ENCODE peak calls at places on chromosomes 12 and 14, in ten cellular contexts. F is CD8-positive, alpha-beta T cell; L is fibroblast of lung; M is A549; I is pancreas; X is CD4-positive, alpha-beta T cell; Q is left ventricle myocardium inferior; C is mucosa of descending colon; Y is WERI-Rb-1; G is psoas muscle. N is an unnamed sample. For H3K9me3, the result is how much of the 10 kb centered on the place peaks cover.

GRCh38 chr12:14986449-14986848 is 13.6 kb downstream of the PDE6H start:
- DNase-seq in F (no peak), L (no peak), M (no peak), I (no peak), X (no peak), Q (no peak), C (no peak), Y (no peak), G (no peak), N (no peak)

GRCh38 chr12:105229446-105229845 is 6.5 kb downstream of the APPL2 start:
- DNase-seq in F (no peak), L (no peak), M (no peak), I (no peak), X (no peak), Q (no peak), C (no peak), Y (no peak), G (no peak), N (no peak)

GRCh38 chr12:63034601-63035000 is 99.7 kb upstream of the PPM1H start:
- DNase-seq in F (no peak), L (no peak), M (no peak), I (no peak), X (no peak), Q (no peak), C (no peak), Y (no peak), G (no peak), N (no peak)

GRCh38 chr14:52778702-52779101 is 12.7 kb downstream of the GNPNAT1 start:
- DNase-seq in F (no peak), L (no peak), M (no peak), I (no peak), X (no peak), Q (no peak), C (no peak), Y (no peak), G (no peak), N (no peak)

GRCh38 chr12:27785882-27786570 is 6.0 kb upstream of the MANSC4 start:
- DNase-seq in F (no peak), L (peak), M (no peak), I (no peak), X (no peak), Q (no peak), C (no peak), Y (no peak), G (no peak), N (no peak)

GRCh38 chr14:104940526-104941150 is 16.0 kb downstream of the PLD4 start:
- DNase-seq in F (no peak), L (no peak), M (no peak), I (no peak), X (no peak), Q (no peak), C (no peak), Y (no peak), G (no peak), N (no peak)

GRCh38 chr14:92254786-92255185 is 68.2 kb upstream of the SLC24A4 start:
- DNase-seq in F (no peak), L (peak), M (no peak), I (no peak), X (no peak), Q (peak), C (peak), Y (peak), G (peak), N (no peak)

GRCh38 chr12:121494093-121494787 is 86.6 kb downstream of the KDM2B start:
- DNase-seq in F (peak), L (peak), M (peak), I (peak), X (peak), Q (peak), C (peak), Y (peak), G (peak), N (peak)

GRCh38 chr12:2795291-2796186 is 769 bp downstream of the FKBP4 start:
- DNase-seq in F (peak), L (peak), M (peak), I (peak), X (peak), Q (peak), C (peak), Y (peak), G (peak), N (peak)

GRCh38 chr14:95389471-95390011 is 69.8 kb upstream of the CLMN start:
- DNase-seq in F (no peak), L (no peak), M (no peak), I (no peak), X (no peak), Q (peak), C (no peak), Y (no peak), G (peak), N (no peak)

GRCh38 chr12:78018939-78019338 is 188.2 kb downstream of the NAV3 start:
- DNase-seq in F (no peak), L (peak), M (no peak), I (no peak), X (no peak), Q (no peak), C (no peak), Y (no peak), G (no peak), N (no peak)

GRCh38 chr14:67491741-67492504 is 3.4 kb upstream of the TMEM229B start:
- DNase-seq in F (no peak), L (no peak), M (no peak), I (peak), X (no peak), Q (peak), C (no peak), Y (peak), G (no peak), N (no peak)

GRCh38 chr12:989751-990278 is 1.2 kb upstream of the ERC1 start:
- DNase-seq in F (no peak), L (peak), M (peak), I (no peak), X (no peak), Q (no peak), C (no peak), Y (peak), G (no peak), N (no peak)

GRCh38 chr12:53170876-53171724 is 9.4 kb upstream of the ZNF740 start:
- DNase-seq in F (no peak), L (no peak), M (no peak), I (no peak), X (no peak), Q (no peak), C (no peak), Y (no peak), G (no peak), N (no peak)

GRCh38 chr12:94026566-94026965 is 121.8 kb upstream of the PLXNC1 start:
- DNase-seq in F (no peak), L (peak), M (no peak), I (no peak), X (no peak), Q (no peak), C (no peak), Y (no peak), G (no peak), N (no peak)

GRCh38 chr14:23430733-23431105 is 4.7 kb downstream of the MYH7 start:
- DNase-seq in F (no peak), L (no peak), M (no peak), I (no peak), X (no peak), Q (no peak), C (no peak), Y (no peak), G (no peak), N (no peak)

GRCh38 chr14:52494444-52494843 is 57.9 kb downstream of the TXNDC16 start:
- DNase-seq in F (no peak), L (peak), M (no peak), I (no peak), X (no peak), Q (no peak), C (no peak), Y (no peak), G (no peak), N (no peak)

GRCh38 chr12:117140397-117141096 is 41.3 kb upstream of the TESC start:
- DNase-seq in F (no peak), L (no peak), M (peak), I (no peak), X (no peak), Q (no peak), C (peak), Y (no peak), G (peak), N (no peak)

GRCh38 chr14:45868377-45868776 is 615.4 kb upstream of the MIS18BP1 start:
- DNase-seq in F (no peak), L (no peak), M (no peak), I (no peak), X (no peak), Q (no peak), C (no peak), Y (no peak), G (no peak), N (no peak)

GRCh38 chr14:31592619-31593018 is 31.4 kb downstream of the NUBPL start:
- DNase-seq in F (no peak), L (peak), M (no peak), I (no peak), X (no peak), Q (no peak), C (no peak), Y (no peak), G (no peak), N (no peak)
- H3K9me3 ChIP-seq in F (under half), L (under half), M (under half), I (under half), X (under half), Q (under half), C (under half), Y (under half), G (under half), N (under half)

DNA sequence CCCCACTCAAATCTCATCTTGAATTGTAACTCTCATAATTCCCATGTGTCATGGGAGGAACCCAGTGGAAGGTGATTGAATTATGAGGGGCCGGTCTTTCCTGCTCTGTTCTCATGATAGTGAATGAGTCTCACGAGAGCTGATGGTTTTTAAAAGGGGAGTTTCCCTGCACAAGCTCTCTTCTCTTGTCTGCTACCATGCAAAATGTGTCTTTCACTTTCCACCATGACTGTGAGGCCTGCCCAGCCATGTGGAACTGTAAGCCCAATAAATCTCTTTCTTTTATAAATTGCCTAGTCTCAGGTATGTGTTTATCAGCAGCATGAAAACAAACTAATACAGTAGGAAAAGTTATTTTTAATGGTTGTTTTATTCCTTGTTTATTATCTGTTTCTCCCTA is 146.0 kb downstream of the FSCB start:
- DNase-seq in F (no peak), L (no peak), M (no peak), I (no peak), X (no peak), Q (no peak), C (no peak), Y (no peak), G (no peak), N (no peak)
- H3K9me3 ChIP-seq in F (under half), L (under half), M (under half), I (under half), X (under half), Q (under half), C (under half), Y (under half), G (under half), N (under half)

GRCh38 chr12:38253778-38254177 is 62.8 kb upstream of the ALG10B start:
- DNase-seq in F (no peak), L (no peak), M (no peak), I (no peak), X (no peak), Q (no peak), C (no peak), Y (no peak), G (no peak), N (no peak)

DNA sequence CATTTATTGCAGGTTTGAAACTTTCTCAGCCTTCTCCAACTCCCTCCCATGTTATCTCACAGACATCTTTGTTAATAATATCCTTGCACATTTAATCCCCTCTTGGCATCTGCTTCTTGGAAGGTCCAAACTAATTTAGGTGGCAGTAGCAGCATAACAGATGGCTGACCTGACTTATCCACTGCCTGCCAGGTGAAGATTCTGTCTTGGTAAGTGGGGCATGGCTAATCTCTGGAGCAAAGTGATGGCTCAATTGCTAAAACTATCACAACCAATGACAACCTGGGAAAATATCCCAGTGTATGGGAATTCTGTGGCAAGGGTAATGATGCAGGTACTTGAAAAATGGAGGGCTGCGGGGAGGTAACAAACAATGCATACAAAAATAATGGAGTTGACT is 58.2 kb upstream of the ALG10B start:
- DNase-seq in F (no peak), L (no peak), M (no peak), I (no peak), X (no peak), Q (no peak), C (no peak), Y (no peak), G (no peak), N (no peak)
- H3K9me3 ChIP-seq in F (under half), L (under half), M (under half), I (under half), X (under half), Q (under half), C (under half), Y (under half), G (under half), N (under half)

DNA sequence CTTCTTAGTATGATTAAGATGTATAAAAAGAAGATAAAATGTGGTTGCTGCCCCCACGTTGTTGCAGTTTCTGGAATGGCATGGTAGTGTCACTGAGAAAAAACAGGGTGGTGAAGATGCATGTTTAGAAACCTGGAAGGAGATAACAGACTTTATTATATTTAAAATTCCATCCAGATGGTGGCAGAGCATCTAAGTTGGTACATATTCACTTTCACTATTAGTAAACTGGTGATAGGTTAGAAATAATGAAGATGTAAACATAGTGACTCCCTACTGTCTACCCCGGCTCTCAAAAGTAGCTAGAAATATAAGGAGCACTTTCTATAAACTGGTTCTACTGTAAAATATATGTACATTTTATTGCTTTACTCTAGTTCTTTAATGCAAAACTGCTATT is 279.4 kb downstream of the NPAS3 start:
- DNase-seq in F (no peak), L (no peak), M (no peak), I (no peak), X (no peak), Q (no peak), C (no peak), Y (no peak), G (no peak), N (no peak)
- H3K9me3 ChIP-seq in F (under half), L (under half), M (under half), I (under half), X (under half), Q (under half), C (under half), Y (under half), G (under half), N (under half)

DNA sequence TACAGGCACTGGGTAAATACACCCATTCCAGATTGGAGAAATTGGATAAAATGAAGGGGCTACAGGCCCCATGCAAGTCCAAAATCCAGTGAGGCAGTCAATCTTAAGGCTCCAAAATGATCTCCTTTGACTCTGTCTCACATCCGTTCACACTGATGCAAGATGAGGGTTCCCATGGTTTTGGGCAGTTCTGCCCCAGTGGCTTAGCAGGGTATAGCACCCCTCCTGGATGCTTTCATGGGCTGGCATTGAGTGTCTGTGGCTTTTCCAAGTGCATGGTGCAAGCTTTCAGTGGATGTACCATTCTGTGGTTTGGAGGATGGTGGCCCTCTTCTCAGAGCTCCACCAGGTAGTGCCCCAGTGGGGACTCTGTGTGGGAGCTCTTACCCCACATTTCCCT is 427.2 kb downstream of the TRHDE start:
- DNase-seq in F (no peak), L (no peak), M (no peak), I (no peak), X (no peak), Q (no peak), C (no peak), Y (no peak), G (no peak), N (no peak)
- H3K9me3 ChIP-seq in F (under half), L (under half), M (under half), I (under half), X (under half), Q (under half), C (under half), Y (under half), G (under half), N (under half)